ENCODE peak calls at places on chromosome 15, in seven cellular contexts. O is HepG2, N is H1, R is HCT116, M is K562, K is GM12878, Z is SK-N-SH. U is an unnamed sample.

GRCh38 chr15:84113919-84114318 is 121.7 kb upstream of the GOLGA6L4 start:
- DNase-seq in R (no peak), O (no peak), Z (no peak), N (no peak), M (no peak), K (no peak), U (no peak)

GRCh38 chr15:45583731-45584639 is 3.2 kb upstream of the BLOC1S6 start:
- DNase-seq in K (no peak), N (no peak), O (no peak), M (no peak), R (no peak), Z (no peak), U (no peak)

GRCh38 chr15:67955256-67955655 is 98.9 kb upstream of the PIAS1 start:
- DNase-seq in K (no peak), O (no peak), N (no peak), M (no peak), Z (no peak), R (no peak), U (no peak)

GRCh38 chr15:90869601-90870353 is 1.4 kb downstream of the FURIN start:
- DNase-seq in O (no peak), M (peak), R (peak), Z (no peak), N (peak), K (no peak), U (no peak)

GRCh38 chr15:66883322-66883911 is 181.4 kb downstream of the SMAD6 start:
- DNase-seq in R (peak), M (peak), K (no peak), Z (no peak), O (peak), N (peak), U (peak)

GRCh38 chr15:40108061-40108854 is 421 bp downstream of the BMF start:
- DNase-seq in N (no peak), O (no peak), R (no peak), M (no peak), Z (peak), K (no peak), U (peak)

GRCh38 chr15:91916051-91916450 is 62.5 kb downstream of the SLCO3A1 start:
- DNase-seq in N (no peak), K (no peak), M (no peak), Z (no peak), O (no peak), R (no peak), U (no peak)

GRCh38 chr15:31387483-31388118 is 61.0 kb downstream of the KLF13 start:
- DNase-seq in O (no peak), K (no peak), Z (peak), M (no peak), R (no peak), N (no peak), U (no peak)

GRCh38 chr15:64857421-64857820 is 15.7 kb downstream of the PLEKHO2 start:
- DNase-seq in K (no peak), N (no peak), M (no peak), R (no peak), Z (no peak), O (no peak), U (no peak)

GRCh38 chr15:90757461-90757860 is 40.3 kb downstream of the BLM start:
- DNase-seq in O (no peak), Z (no peak), R (no peak), K (no peak), M (no peak), N (no peak), U (no peak)

GRCh38 chr15:70479785-70480184 is 283.6 kb downstream of the UACA start:
- DNase-seq in N (no peak), O (no peak), K (no peak), Z (no peak), R (no peak), M (no peak), U (no peak)

GRCh38 chr15:27231811-27232210 is 260.8 kb downstream of the GABRG3 start:
- DNase-seq in O (no peak), M (no peak), N (no peak), K (no peak), R (no peak), Z (no peak), U (no peak)

GRCh38 chr15:83747050-83747717 is 93.3 kb downstream of the ADAMTSL3 start:
- DNase-seq in R (peak), O (peak), Z (no peak), M (no peak), K (no peak), N (no peak), U (peak)

DNA sequence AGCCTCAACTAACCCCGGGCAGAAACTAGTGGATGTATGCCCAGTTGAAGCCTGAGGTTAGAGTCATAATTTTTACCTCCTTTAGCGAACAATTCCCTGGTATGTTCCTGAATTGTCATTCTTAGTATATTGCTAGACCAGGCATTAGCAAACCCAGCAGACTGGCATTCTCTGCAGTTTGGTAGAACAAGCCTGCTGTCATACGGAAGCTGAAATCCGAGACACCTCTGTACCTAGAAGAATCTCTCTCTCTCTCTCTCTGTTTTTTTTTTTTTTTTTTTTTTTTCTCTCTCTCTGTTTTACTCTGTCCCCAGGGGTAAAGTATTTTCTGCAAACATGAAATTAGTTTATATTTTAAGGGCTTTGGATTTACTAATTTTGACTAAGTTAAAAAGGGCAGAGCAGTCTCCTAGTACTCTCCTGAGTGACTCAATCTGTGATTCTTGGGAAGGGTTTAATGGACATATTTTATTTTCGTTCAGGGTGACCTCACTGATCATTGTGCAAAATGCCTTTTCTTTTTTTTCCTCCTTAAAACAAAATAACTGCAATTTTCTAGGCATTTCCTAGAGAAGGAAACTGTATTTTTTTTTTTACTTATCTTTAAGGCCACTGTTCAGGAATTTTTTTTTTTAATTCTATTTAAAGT is 133.6 kb upstream of the ICE2 start:
- DNase-seq in R (no peak), M (no peak), Z (no peak), K (no peak), O (no peak), N (no peak), U (no peak)
- TF ChIP-seq JUND in R (no peak), M (no peak), Z (no peak), K (no peak), O (no peak), N (no peak), U (no peak)

DNA sequence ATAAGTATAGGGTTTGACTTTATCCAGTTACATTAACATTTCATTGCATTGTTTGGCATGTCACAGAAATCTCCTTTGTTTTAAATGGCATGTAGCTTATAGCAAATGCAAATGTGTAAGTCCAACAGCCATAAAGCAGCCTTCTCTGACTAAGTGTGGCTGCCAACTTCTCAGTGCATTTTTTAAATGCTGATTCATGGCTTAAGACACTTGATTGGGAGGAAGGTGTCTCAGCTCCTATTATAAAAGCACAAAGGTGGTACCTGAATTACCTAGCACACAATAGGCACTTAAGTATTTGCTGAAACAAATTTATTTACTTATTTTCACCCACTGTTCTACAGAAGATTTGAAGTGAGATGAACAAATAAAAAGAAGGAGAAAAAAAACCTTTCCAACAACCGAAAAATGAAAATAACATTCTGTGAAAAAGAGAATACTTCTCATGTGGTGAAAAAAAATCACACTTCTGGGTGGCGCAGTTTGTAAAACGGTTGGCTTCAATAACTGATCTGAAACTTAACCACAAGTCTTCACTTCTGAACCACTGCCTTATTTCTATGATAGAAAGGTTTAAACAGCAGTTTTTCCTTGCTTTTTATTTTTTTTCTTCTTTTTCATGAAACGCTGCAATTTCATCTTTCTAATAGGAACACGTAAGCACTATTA is 105.5 kb upstream of the ICE2 start:
- DNase-seq in N (no peak), R (no peak), M (no peak), K (no peak), O (no peak), Z (no peak), U (no peak)
- TF ChIP-seq JUND in N (no peak), R (no peak), M (no peak), K (no peak), O (no peak), Z (no peak), U (no peak)

DNA sequence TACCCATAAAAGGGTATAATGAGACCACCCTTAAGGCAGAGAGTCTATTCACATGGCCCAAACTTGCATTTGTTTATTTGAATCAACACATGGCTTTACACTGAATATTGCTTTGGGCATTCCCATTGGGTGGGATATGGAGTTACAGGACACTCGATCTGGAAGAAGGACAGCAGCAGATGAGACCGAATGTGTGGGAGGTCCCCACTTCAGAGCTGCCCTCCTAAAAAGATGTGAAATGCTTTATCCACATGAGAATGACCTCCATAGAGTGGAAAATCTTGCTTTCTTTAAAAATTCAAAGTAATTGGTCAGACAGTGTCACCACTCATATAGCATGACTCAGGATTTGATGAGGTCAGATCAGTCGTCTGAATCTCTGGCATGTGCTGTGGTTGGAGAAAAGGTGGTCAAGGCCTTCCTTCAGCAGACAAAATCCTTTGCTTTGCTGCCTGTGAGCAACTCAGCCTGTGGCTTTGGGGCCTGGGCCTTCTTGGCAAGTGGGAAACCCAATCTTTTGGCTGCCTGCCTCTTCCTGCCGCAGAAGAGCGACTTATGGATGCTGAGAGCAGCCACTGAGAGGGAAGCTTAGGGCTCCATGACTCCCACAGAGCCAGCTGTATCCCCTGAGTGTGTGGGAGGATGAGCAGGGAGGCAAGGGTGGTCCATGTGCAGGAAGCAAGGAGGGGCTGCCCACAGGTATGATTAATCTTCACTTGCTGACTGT is 39.3 kb downstream of the IL16 start:
- DNase-seq in R (no peak), N (no peak), K (no peak), M (no peak), Z (no peak), O (no peak), U (no peak)
- TF ChIP-seq JUND in R (no peak), N (no peak), K (no peak), M (peak), Z (peak), O (no peak), U (no peak)

GRCh38 chr15:78244101-78244500 is 9.7 kb upstream of the ACSBG1 start:
- DNase-seq in Z (no peak), N (no peak), R (no peak), O (peak), M (peak), K (no peak), U (no peak)

GRCh38 chr15:78243076-78243475 is 8.7 kb upstream of the ACSBG1 start:
- DNase-seq in M (no peak), K (no peak), O (no peak), N (no peak), R (no peak), Z (no peak), U (no peak)

GRCh38 chr15:78243491-78243941 is 9.2 kb upstream of the ACSBG1 start:
- DNase-seq in M (no peak), N (no peak), K (no peak), Z (peak), R (no peak), O (no peak), U (peak)

GRCh38 chr15:78241017-78241416 is 6.7 kb upstream of the ACSBG1 start:
- DNase-seq in M (peak), Z (peak), R (peak), K (no peak), N (peak), O (peak), U (peak)

DNA sequence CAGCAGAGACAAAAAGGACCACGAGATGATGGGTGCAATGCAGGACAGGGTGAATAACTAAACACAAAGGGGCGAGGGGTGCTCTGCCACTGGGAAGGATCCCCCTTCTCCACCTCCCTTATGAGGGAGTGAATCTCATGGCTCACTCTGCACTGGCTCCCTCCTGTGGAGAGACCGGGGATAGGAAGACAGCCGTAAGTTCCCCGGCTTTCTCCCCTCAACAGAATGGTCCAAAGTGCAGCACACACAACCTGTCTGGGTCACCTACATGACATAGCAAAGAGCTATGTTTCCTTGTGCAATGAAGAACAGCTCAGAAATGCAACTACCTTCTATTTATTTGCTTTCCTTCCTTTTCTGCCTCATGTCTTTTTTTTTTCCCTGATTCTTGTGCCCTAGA is 7.8 kb upstream of the ACSBG1 start:
- DNase-seq in Z (peak), R (no peak), K (no peak), O (peak), N (no peak), M (peak), U (no peak)
- TF ChIP-seq JUND in Z (no peak), R (no peak), K (no peak), O (no peak), N (no peak), M (no peak), U (no peak)

GRCh38 chr15:88701561-88702095 is 62.8 kb downstream of the ISG20 start:
- DNase-seq in M (peak), K (no peak), O (peak), N (no peak), R (peak), Z (no peak), U (no peak)
- TF ChIP-seq JUND in M (no peak), K (no peak), O (no peak), N (no peak), R (no peak), Z (no peak), U (no peak)

DNA sequence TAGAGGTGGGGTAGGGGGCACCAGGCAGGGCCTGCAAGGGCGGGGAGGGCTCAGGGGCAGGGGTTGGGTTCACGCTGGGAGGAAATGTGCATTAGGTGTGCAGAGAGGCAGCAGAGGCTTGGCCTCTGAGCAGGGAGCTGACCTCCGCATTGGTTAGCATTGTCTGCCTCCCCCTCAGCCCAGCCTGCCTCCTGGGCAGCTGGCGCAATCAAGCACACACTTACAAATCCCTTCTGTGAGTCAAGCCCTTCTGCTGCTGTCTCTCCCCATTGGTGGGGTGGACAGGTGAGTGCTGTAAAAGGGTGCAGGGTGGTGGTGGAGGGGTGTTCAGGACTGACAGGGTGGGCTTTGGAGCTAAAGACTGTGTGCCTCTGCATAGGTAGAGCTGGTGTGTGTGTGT is 9.3 kb downstream of the LOXL1 start:
- DNase-seq in R (no peak), O (no peak), M (no peak), Z (no peak), K (no peak), N (no peak), U (no peak)
- TF ChIP-seq JUND in R (no peak), O (no peak), M (no peak), Z (no peak), K (no peak), N (no peak), U (no peak)

GRCh38 chr15:51600114-51600513 is 22.5 kb downstream of the DMXL2 start:
- DNase-seq in K (peak), Z (no peak), R (peak), O (no peak), N (no peak), M (peak), U (no peak)
- TF ChIP-seq JUND in K (no peak), Z (no peak), R (peak), O (no peak), N (no peak), M (peak), U (no peak)

GRCh38 chr15:61831505-61831921 is 228.7 kb downstream of the VPS13C start:
- DNase-seq in N (no peak), O (no peak), M (no peak), R (no peak), Z (no peak), K (no peak), U (no peak)
- TF ChIP-seq JUND in N (no peak), O (no peak), M (no peak), R (no peak), Z (no peak), K (no peak), U (no peak)

DNA sequence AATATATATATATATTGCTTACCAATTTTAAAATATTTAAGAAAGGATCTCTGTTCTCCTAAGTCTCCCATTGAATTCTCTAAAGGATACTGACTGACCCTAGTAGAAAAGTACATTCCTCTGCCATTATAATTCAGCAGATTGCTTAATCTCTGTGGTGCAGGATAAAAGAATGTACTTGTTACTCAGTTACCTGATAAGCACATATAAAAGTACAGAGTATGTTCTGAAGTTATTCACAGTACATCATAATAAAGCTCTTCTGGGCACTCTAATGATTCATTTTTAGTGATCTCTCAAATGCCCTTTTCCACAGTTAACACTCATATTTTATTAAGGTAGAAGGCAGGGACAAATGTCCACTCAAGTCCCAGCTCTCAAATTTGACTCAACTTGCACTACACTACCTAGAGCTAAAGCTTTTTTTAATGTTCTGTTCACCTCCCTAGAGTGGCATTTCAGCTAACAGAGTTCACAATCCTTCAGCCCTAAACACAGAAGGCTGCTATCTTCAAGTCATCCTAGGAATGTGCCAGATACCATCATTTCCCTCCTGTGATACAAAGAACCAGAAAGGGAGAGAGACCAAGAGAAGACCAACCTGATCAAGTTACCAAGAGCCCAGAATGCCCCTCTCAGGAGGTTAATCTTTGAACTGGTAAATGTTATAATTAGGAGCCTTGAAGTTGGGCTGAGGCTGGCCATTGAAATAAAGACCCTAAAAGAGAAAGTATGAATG is 53.3 kb downstream of the MEIS2 start:
- DNase-seq in N (no peak), M (no peak), K (no peak), Z (no peak), O (peak), R (no peak), U (no peak)
- TF ChIP-seq JUND in N (no peak), M (no peak), K (no peak), Z (no peak), O (no peak), R (no peak), U (no peak)